ENCODE peak calls at places on chromosomes 4 and X, in four cellular contexts. N is GM23248; Z is endodermal cell; G is naive thymus-derived CD4-positive, alpha-beta T cell. I is an unnamed sample.

GRCh38 chrX:110755061-110755460 is 40.6 kb downstream of the CHRDL1 start:
- DNase-seq in N (peak; percentile 53), Z (no peak), G (no peak), I (no peak)

GRCh38 chrX:93874554-93874953 is 200.5 kb downstream of the FAM133A start:
- DNase-seq in N (peak; percentile 20), Z (peak; percentile 68), G (no peak), I (peak; percentile 6)

GRCh38 chrX:13876652-13877051 is 59.8 kb upstream of the GPM6B start:
- DNase-seq in N (peak; percentile 40), Z (no peak), G (no peak), I (no peak)

GRCh38 chr4:34720563-34720962 is 1523.8 kb downstream of the ARAP2 start:
- DNase-seq in N (peak; percentile 60), Z (no peak), G (no peak), I (no peak)

GRCh38 chrX:155216940-155217450 is 735 bp downstream of the VBP1 start:
- DNase-seq in N (peak; percentile 40), Z (peak; percentile 50), G (no peak), I (no peak)

GRCh38 chr4:137663376-137664054 is 131.2 kb upstream of the PCDH18 start:
- DNase-seq in N (no peak), Z (no peak), G (no peak), I (no peak)

GRCh38 chr4:170853422-170854021 is 763.8 kb upstream of the AADAT start:
- DNase-seq in N (peak; percentile 50), Z (peak; percentile 86), G (no peak), I (peak; percentile 3)

GRCh38 chr4:189773909-189774308 is 166.8 kb upstream of the FRG1 start:
- DNase-seq in N (peak; percentile 19), Z (peak; percentile 53), G (no peak), I (no peak)

GRCh38 chr4:128658214-128658621 is 151.3 kb upstream of the JADE1 start:
- DNase-seq in N (peak; percentile 12), Z (no peak), G (no peak), I (no peak)

GRCh38 chr4:113452868-113453620 is 308.5 kb downstream of the CAMK2D start:
- DNase-seq in N (no peak), Z (peak; percentile 84), G (no peak), I (no peak)

GRCh38 chrX:153766871-153767673 is 3.0 kb downstream of the PLXNB3 start:
- DNase-seq in N (no peak), Z (peak; percentile 60), G (no peak), I (no peak)

GRCh38 chr4:2297606-2298517 is 36.0 kb upstream of the MXD4 start:
- DNase-seq in N (no peak), Z (no peak), G (no peak), I (no peak)

GRCh38 chrX:129461801-129462456 is 61.4 kb downstream of the SMARCA1 start:
- DNase-seq in N (no peak), Z (no peak), G (no peak), I (no peak)

GRCh38 chr4:24488399-24489164 is 95.8 kb downstream of the DHX15 start:
- DNase-seq in N (peak; percentile 69), Z (peak; percentile 95), G (no peak), I (peak; percentile 36)

GRCh38 chr4:156291317-156291716 is 337.7 kb upstream of the CTSO start:
- DNase-seq in N (peak; percentile 63), Z (no peak), G (no peak), I (no peak)

GRCh38 chr4:106502106-106502699 is 133.6 kb upstream of the GIMD1 start:
- DNase-seq in N (peak; percentile 35), Z (peak; percentile 88), G (no peak), I (no peak)

GRCh38 chr4:101756181-101756580 is 34.3 kb upstream of the BANK1 start:
- DNase-seq in N (no peak), Z (no peak), G (no peak), I (no peak)

GRCh38 chrX:16819634-16820033 is 33.4 kb downstream of the TXLNG start:
- DNase-seq in N (no peak), Z (no peak), G (no peak), I (no peak)

GRCh38 chr4:155667538-155668511 is 1.2 kb downstream of the GUCY1A1 start:
- DNase-seq in N (peak; percentile 45), Z (peak; percentile 76), G (no peak), I (no peak)

GRCh38 chr4:86961605-86962295 is 26.9 kb downstream of the AFF1 start:
- DNase-seq in N (peak; percentile 41), Z (no peak), G (no peak), I (peak; percentile 63)

GRCh38 chrX:50045808-50046207 is 123.4 kb downstream of the CLCN5 start:
- DNase-seq in N (no peak), Z (no peak), G (no peak), I (no peak)

GRCh38 chr4:72857216-72857615 is 212.3 kb downstream of the COX18 start:
- DNase-seq in N (no peak), Z (no peak), G (no peak), I (no peak)

GRCh38 chr4:119659576-119659975 is 31.0 kb upstream of the PDE5A start:
- DNase-seq in N (peak; percentile 30), Z (no peak), G (no peak), I (no peak)

GRCh38 chr4:99723555-99724450 is 66.2 kb upstream of the C4orf54 start:
- DNase-seq in N (peak; percentile 64), Z (no peak), G (no peak), I (no peak)

GRCh38 chrX:140586951-140587350 is 82.1 kb upstream of the SOX3 start:
- DNase-seq in N (no peak), Z (no peak), G (no peak), I (no peak)

GRCh38 chr4:16505726-16506125 is 279.5 kb upstream of the TAPT1 start:
- DNase-seq in N (peak; percentile 39), Z (peak; percentile 80), G (no peak), I (no peak)

GRCh38 chr4:59248313-59248712 is 1951.8 kb upstream of the ADGRL3 start:
- DNase-seq in N (no peak), Z (no peak), G (no peak), I (no peak)

GRCh38 chr4:108846568-108846967 is 83.7 kb upstream of the ETNPPL start:
- DNase-seq in N (peak; percentile 26), Z (no peak), G (no peak), I (no peak)

GRCh38 chr4:102449751-102450352 is 51.3 kb upstream of the NFKB1 start:
- DNase-seq in N (peak; percentile 73), Z (peak; percentile 72), G (peak; percentile 66), I (peak; percentile 19)

GRCh38 chrX:29662759-29663503 is 552.4 kb upstream of the MAGEB2 start:
- DNase-seq in N (peak; percentile 92), Z (no peak), G (no peak), I (no peak)

GRCh38 chrX:10399152-10399741 is 221.1 kb downstream of the MID1 start:
- DNase-seq in N (no peak), Z (no peak), G (no peak), I (no peak)

GRCh38 chr4:147737623-147738022 is 5.7 kb downstream of the ARHGAP10 start:
- DNase-seq in N (no peak), Z (peak; percentile 77), G (no peak), I (no peak)

DNA sequence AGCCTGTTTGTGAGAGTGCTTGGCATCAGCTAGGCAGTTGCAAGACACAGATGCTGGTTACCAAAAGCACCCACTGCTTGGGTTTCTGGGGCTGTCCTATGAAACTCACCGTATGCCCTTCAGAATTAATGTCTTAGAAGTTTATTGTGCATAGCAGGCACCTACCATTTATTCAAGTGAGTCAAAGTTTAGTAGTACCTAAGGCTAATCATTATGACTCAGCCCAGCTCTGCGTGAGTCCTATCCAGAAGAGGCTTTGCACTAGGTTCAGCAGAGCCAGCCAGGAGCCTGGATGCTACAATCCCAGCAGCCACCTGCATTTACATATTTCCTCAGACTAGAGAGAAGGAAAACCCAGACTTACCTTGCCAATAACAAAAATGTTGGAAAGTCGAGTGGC is 4.2 kb downstream of the RPS4X start:
- DNase-seq in N (peak; percentile 75), Z (no peak), G (no peak), I (no peak)
- H3K4me1 ChIP-seq in N (peaks cover 53% of the 10 kb centered on the region), Z (no peaks in the 10 kb centered on the region), G (peaks cover 30% of the 10 kb centered on the region), I (peaks cover 25% of the 10 kb centered on the region)

GRCh38 chrX:24149346-24150050 is at the start of gene ZFX:
- DNase-seq in N (peak; percentile 63), Z (peak; percentile 88), G (peak; percentile 44), I (peak; percentile 81)
- H3K4me1 ChIP-seq in N (peaks cover 65% of the 10 kb centered on the region), Z (no peaks in the 10 kb centered on the region), G (peaks cover 31% of the 10 kb centered on the region), I (peaks cover 48% of the 10 kb centered on the region)

GRCh38 chr4:142377345-142378091 is 468.6 kb downstream of the INPP4B start:
- DNase-seq in N (no peak), Z (no peak), G (peak; percentile 21), I (no peak)
- H3K4me1 ChIP-seq in N (peaks cover 75% of the 10 kb centered on the region), Z (peaks cover 6% of the 10 kb centered on the region), G (peaks cover 46% of the 10 kb centered on the region), I (peaks cover 66% of the 10 kb centered on the region)

GRCh38 chr4:186739802-186740434 is 16.3 kb upstream of the FAT1 start:
- DNase-seq in N (no peak), Z (no peak), G (no peak), I (no peak)

GRCh38 chr4:186739317-186739716 is 15.7 kb upstream of the FAT1 start:
- DNase-seq in N (no peak), Z (no peak), G (no peak), I (no peak)

GRCh38 chr4:186736466-186736865 is 12.8 kb upstream of the FAT1 start:
- DNase-seq in N (no peak), Z (no peak), G (no peak), I (no peak)

GRCh38 chr4:186737427-186737826 is 13.8 kb upstream of the FAT1 start:
- DNase-seq in N (no peak), Z (peak; percentile 66), G (no peak), I (no peak)

DNA sequence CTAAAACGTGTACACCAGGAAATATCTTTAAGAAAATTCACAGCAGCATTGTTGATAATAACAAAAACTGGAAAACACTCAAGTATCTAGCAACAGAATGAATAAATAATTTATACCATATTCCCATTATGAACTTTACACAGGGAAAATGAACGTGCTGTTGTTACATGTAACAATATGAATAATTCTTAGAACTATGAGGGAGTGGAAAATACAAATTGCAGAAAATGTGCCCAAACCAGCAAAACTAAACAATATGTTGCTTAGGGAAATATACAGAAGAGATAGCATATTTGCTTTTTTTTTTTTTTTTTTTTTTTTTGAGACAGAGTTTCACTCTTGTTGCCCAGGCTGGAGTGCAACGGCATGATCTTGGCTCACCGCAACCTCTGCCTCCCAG is 14.8 kb upstream of the FAT1 start:
- DNase-seq in N (no peak), Z (no peak), G (no peak), I (no peak)
- H3K4me1 ChIP-seq in N (peaks cover 5% of the 10 kb centered on the region), Z (peaks cover 7% of the 10 kb centered on the region), G (no peaks in the 10 kb centered on the region), I (no peaks in the 10 kb centered on the region)

GRCh38 chrX:150504399-150505186 is 63.8 kb upstream of the MTM1 start:
- DNase-seq in N (peak; percentile 51), Z (peak; percentile 43), G (no peak), I (no peak)

GRCh38 chrX:150507251-150507856 is 61.1 kb upstream of the MTM1 start:
- DNase-seq in N (peak; percentile 64), Z (peak; percentile 73), G (no peak), I (no peak)

GRCh38 chrX:150508018-150508417 is 60.4 kb upstream of the MTM1 start:
- DNase-seq in N (peak; percentile 9), Z (no peak), G (no peak), I (no peak)

GRCh38 chrX:150506020-150506419 is 62.4 kb upstream of the MTM1 start:
- DNase-seq in N (no peak), Z (no peak), G (no peak), I (no peak)

GRCh38 chrX:150506486-150506885 is 61.9 kb upstream of the MTM1 start:
- DNase-seq in N (peak; percentile 28), Z (peak; percentile 64), G (no peak), I (no peak)
- H3K4me1 ChIP-seq in N (peaks cover 30% of the 10 kb centered on the region), Z (no peaks in the 10 kb centered on the region), G (no peaks in the 10 kb centered on the region), I (no peaks in the 10 kb centered on the region)

I was measured in CD4-positive, CD25-positive, alpha-beta regulatory T cell.